ENCODE peak calls at places on chromosomes 7 and 10, in ten cellular contexts. K is SJSA1; V is NCI-H1436; D is activated CD4-positive, alpha-beta T cell treated with anti-CD3 and anti-CD28 coated beads, Interleukin-2, amount 50 U/mL, for 48 hours; F is mesothelial cell of epicardium; A is T-helper 2 cell; I is bronchial epithelial cell; Y is activated naive CD4-positive, alpha-beta T cell treated with anti-CD3 and anti-CD28 coated beads, Interleukin-2, amount 50 U/mL, for 16 hours; T is stimulated activated CD4-positive, alpha-beta T cell treated with anti-CD3 and anti-CD28 coated beads, Interleukin-1b, Interleukin-23, amount 100 ng/mL, for 4 hours; X is amniotic stem cell. L is an unnamed sample.

GRCh38 chr10:77510695-77511094 is 126.9 kb downstream of the KCNMA1 start:
- DNase-seq in A (no peak), K (no peak), V (no peak), I (no peak), F (no peak), D (no peak), X (no peak), Y (no peak), T (no peak), L (no peak)

GRCh38 chr10:9239298-9239697 is 1184.8 kb downstream of the GATA3 start:
- DNase-seq in X (no peak), A (no peak), Y (no peak), I (no peak), D (no peak), K (no peak), F (no peak), V (no peak), T (no peak), L (no peak)

GRCh38 chr10:42932735-42933453 is 144.0 kb upstream of the RET start:
- DNase-seq in X (no peak), K (peak), T (peak), A (no peak), I (no peak), F (no peak), D (peak), Y (peak), V (no peak), L (peak)

GRCh38 chr10:47364911-47365310 is 16.7 kb downstream of the RBP3 start:
- DNase-seq in X (no peak), V (no peak), D (no peak), K (no peak), I (no peak), T (no peak), Y (no peak), A (no peak), F (no peak), L (no peak)

GRCh38 chr10:127151541-127151940 is 44.9 kb downstream of the INSYN2A start:
- DNase-seq in D (no peak), F (no peak), V (no peak), I (peak), A (no peak), K (no peak), X (no peak), Y (no peak), T (no peak), L (no peak)

GRCh38 chr7:11779864-11780263 is 52.1 kb downstream of the THSD7A start:
- DNase-seq in F (no peak), K (no peak), I (no peak), T (no peak), A (no peak), V (no peak), D (no peak), X (no peak), Y (no peak), L (no peak)

GRCh38 chr7:18117482-18117881 is 89.8 kb upstream of the PRPS1L1 start:
- DNase-seq in Y (no peak), T (no peak), X (peak), F (no peak), K (peak), V (no peak), A (no peak), I (no peak), D (no peak), L (no peak)

GRCh38 chr7:67732898-67733297 is 736.3 kb downstream of the TYW1 start:
- DNase-seq in A (no peak), D (no peak), Y (no peak), I (no peak), V (no peak), T (no peak), F (no peak), X (no peak), K (no peak), L (no peak)

GRCh38 chr10:110512461-110513187 is 14.9 kb downstream of the DUSP5 start:
- DNase-seq in Y (peak), I (peak), A (peak), D (peak), X (peak), T (peak), K (peak), V (no peak), F (no peak), L (no peak)

GRCh38 chr10:77926566-77927342 is at the start of gene DLG5:
- DNase-seq in V (peak), Y (no peak), K (peak), D (peak), A (no peak), I (no peak), T (peak), X (peak), F (peak), L (no peak)

GRCh38 chr10:125626671-125627070 is 56.3 kb downstream of the TEX36 start:
- DNase-seq in F (no peak), A (no peak), T (no peak), I (no peak), D (no peak), V (no peak), Y (no peak), K (no peak), X (no peak), L (no peak)

GRCh38 chr7:109121599-109122300 is 552.1 kb downstream of the DNAJB9 start:
- DNase-seq in K (no peak), Y (no peak), D (no peak), T (no peak), A (no peak), X (no peak), I (no peak), F (no peak), V (no peak), L (no peak)

GRCh38 chr10:66747451-66747850 is 178.4 kb upstream of the LRRTM3 start:
- DNase-seq in F (no peak), K (no peak), X (peak), Y (no peak), T (no peak), D (no peak), I (peak), V (no peak), A (no peak), L (no peak)

GRCh38 chr10:3961082-3961481 is 176.1 kb upstream of the KLF6 start:
- DNase-seq in F (no peak), Y (no peak), V (no peak), T (no peak), A (no peak), K (no peak), X (no peak), I (no peak), D (peak), L (peak)

GRCh38 chr7:7438851-7439250 is 96.8 kb downstream of the COL28A1 start:
- DNase-seq in K (peak), X (peak), V (no peak), T (no peak), F (no peak), A (no peak), D (no peak), Y (no peak), I (peak), L (no peak)

GRCh38 chr7:76269895-76270294 is 32.6 kb upstream of the HSPB1 start:
- DNase-seq in A (no peak), X (no peak), T (no peak), V (no peak), K (no peak), F (no peak), I (no peak), D (no peak), Y (no peak), L (no peak)

GRCh38 chr10:84427903-84428650 is 99.7 kb downstream of the CCSER2 start:
- DNase-seq in K (no peak), D (no peak), X (no peak), A (no peak), F (no peak), I (no peak), T (no peak), V (no peak), Y (no peak), L (no peak)

GRCh38 chr7:97012293-97013005 is 7.1 kb downstream of the DLX6 start:
- DNase-seq in Y (no peak), F (no peak), T (no peak), X (no peak), D (no peak), I (no peak), K (no peak), A (no peak), V (peak), L (no peak)

GRCh38 chr7:35599061-35599460 is 95.9 kb downstream of the HERPUD2 start:
- DNase-seq in A (no peak), V (no peak), D (no peak), I (no peak), T (no peak), F (no peak), K (no peak), X (no peak), Y (no peak), L (no peak)

L was measured in T-cell.